ENCODE peak calls at places on chromosome 2, in nine cellular contexts. M, Z, F, X, L, N, Y, D and S are unnamed samples. For H3K36me3 and H3K27me3, the result is how much of the 10 kb centered on the place peaks cover.

GRCh38 chr2:149767516-149767974 is 180.0 kb upstream of the MMADHC start:
- DNase-seq in N (peak), Z (no peak), D (no peak), L (no peak), X (no peak), M (no peak), Y (no peak), F (no peak), S (peak)

GRCh38 chr2:119549236-119549635 is 5.0 kb downstream of the CFAP221 start:
- DNase-seq in L (no peak), X (no peak), M (no peak), N (no peak), Y (peak), F (no peak), Z (no peak), D (no peak), S (peak)

GRCh38 chr2:220601674-220602073 is 970.4 kb downstream of the EPHA4 start:
- DNase-seq in M (no peak), L (no peak), Z (no peak), Y (no peak), X (no peak), D (no peak), N (no peak), F (no peak), S (no peak)

GRCh38 chr2:232876071-232876977 is 6.3 kb downstream of the SNORC start:
- DNase-seq in X (peak), D (peak), F (peak), M (no peak), N (peak), L (no peak), Z (peak), Y (peak), S (no peak)

GRCh38 chr2:138071720-138072719 is 107.7 kb downstream of the HNMT start:
- DNase-seq in N (no peak), F (no peak), Z (no peak), X (no peak), M (no peak), L (no peak), Y (no peak), D (peak), S (peak)

GRCh38 chr2:20355131-20355530 is 4.5 kb upstream of the PUM2 start:
- DNase-seq in N (no peak), F (no peak), Y (no peak), Z (no peak), M (no peak), D (no peak), L (no peak), X (no peak), S (peak)

GRCh38 chr2:233831011-233831721 is 23.2 kb downstream of the HJURP start:
- DNase-seq in M (no peak), Z (no peak), N (no peak), Y (peak), L (no peak), F (no peak), X (peak), D (no peak), S (peak)

GRCh38 chr2:163834221-163834620 is 98.4 kb upstream of the FIGN start:
- DNase-seq in D (no peak), L (no peak), M (no peak), Z (no peak), Y (peak), X (no peak), F (no peak), N (no peak), S (no peak)

GRCh38 chr2:49288902-49289680 is 134.8 kb upstream of the FSHR start:
- DNase-seq in L (no peak), X (no peak), N (no peak), Y (no peak), Z (no peak), F (no peak), M (no peak), D (no peak), S (no peak)

GRCh38 chr2:53040536-53041229 is 726.9 kb upstream of the CHAC2 start:
- DNase-seq in Y (no peak), D (no peak), N (no peak), F (no peak), M (no peak), L (no peak), Z (no peak), X (no peak), S (no peak)
- TF ChIP-seq CTCF in Y (peak), D (no peak), N (peak), F (no peak), M (no peak), L (no peak), Z (no peak), X (no peak), S (no peak)

GRCh38 chr2:102106133-102106556 is 36.4 kb upstream of the IL1R1 start:
- DNase-seq in F (no peak), L (no peak), N (no peak), X (no peak), D (no peak), Y (no peak), M (no peak), Z (peak), S (peak)
- H3K36me3 ChIP-seq in F (under half), L (under half), N (under half), X (under half), D (under half), Y (under half), M (under half), Z (under half), S (under half)

DNA sequence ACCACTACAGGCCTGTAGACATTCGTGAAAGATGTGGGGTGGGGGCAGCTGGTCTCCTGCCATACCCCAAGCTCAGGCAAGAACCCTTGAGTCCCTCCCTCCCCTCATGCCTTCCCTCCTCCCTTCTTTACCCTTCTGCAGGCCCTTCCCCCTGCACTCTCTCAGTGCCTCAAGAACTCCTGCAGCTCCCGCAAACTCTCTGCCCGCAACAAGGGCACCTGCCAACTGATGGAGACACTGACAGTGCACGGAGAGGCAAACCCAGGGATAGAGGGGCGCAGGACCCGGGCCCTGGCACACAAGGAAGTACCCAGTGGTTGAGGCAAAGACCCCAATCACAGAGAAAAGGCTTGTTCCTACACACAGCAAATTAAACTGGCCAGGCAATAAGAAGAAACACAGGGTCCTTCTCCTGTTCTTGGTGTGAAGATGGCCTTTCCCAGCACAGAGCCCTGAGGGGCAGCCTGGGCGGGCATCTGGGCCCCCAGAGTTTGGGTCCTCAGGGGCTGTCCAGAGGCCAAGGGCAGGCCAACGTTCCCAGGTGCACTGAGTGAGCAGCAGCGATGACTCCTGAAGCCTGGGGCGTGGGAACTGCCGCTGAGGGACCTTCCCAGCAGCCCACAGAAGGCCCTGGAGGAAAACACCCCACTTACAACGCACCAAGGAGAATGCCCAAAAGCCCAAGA is 1.6 kb downstream of the TEKT4 start:
- DNase-seq in X (no peak), Y (peak), Z (no peak), N (no peak), F (no peak), L (no peak), D (no peak), M (no peak), S (no peak)
- H3K27me3 ChIP-seq in X (half or more), Y (under half), Z (under half), N (under half), F (under half), L (half or more), D (under half), M (under half), S (under half)

DNA sequence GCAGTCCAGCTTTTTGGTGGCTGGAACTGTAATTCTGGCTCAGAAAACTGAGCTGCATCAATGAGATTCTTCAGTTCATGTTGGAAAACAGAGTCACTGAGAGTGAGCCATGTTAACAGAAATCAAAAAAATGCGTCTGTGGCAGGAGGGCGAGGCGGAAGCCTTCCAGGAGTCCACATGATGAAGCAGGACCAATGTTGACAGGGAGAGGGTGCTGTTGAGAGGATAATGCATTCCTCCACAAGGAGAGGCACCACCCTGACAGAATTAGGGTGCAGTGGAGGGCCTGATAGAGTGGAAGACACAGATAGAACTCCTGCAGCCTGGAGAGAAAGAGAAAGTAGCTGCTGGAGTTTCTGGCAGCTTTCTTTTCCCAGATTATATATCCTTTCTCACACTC is 111.5 kb downstream of the MGAT5 start:
- DNase-seq in N (no peak), M (no peak), Y (no peak), Z (no peak), X (no peak), F (no peak), L (no peak), D (no peak), S (no peak)
- TF ChIP-seq CTCF in N (no peak), M (no peak), Y (peak), Z (no peak), X (no peak), F (no peak), L (peak), D (no peak), S (no peak)

GRCh38 chr2:46970334-46971288 is 55.0 kb upstream of the MCFD2 start:
- DNase-seq in D (no peak), X (peak), Y (no peak), L (peak), M (peak), F (peak), N (no peak), Z (peak), S (peak)
- H3K36me3 ChIP-seq in D (under half), X (under half), Y (under half), L (under half), M (under half), F (under half), N (under half), Z (under half), S (under half)